ENCODE peak calls at places on chromosomes 11 and 22, in ten cellular contexts. E, K, C, A, Z, P, H, I, M and G are unnamed samples. For H3K36me3, the result is how much of the 10 kb centered on the place peaks cover.

GRCh38 chr22:47316020-47316419 is 553.6 kb downstream of the TBC1D22A start:
- DNase-seq in E (no peak), K (no peak), C (no peak), A (no peak), Z (no peak), P (no peak), H (no peak), I (no peak), M (no peak), G (no peak)

GRCh38 chr11:36019722-36020121 is 75.9 kb downstream of the LDLRAD3 start:
- DNase-seq in E (no peak), K (no peak), C (no peak), A (no peak), Z (no peak), P (no peak), H (no peak), I (peak), M (no peak), G (no peak)

GRCh38 chr11:115912484-115912945 is 408.3 kb upstream of the CADM1 start:
- DNase-seq in E (no peak), K (no peak), C (no peak), A (no peak), Z (no peak), P (no peak), H (no peak), I (no peak), M (no peak), G (no peak)

GRCh38 chr11:18472587-18472986 is 16.9 kb downstream of the LDHAL6A start:
- DNase-seq in E (no peak), K (no peak), C (no peak), A (no peak), Z (no peak), P (no peak), H (no peak), I (no peak), M (no peak), G (no peak)

GRCh38 chr11:72703281-72704008 is 29.2 kb upstream of the PDE2A start:
- DNase-seq in E (peak), K (no peak), C (no peak), A (no peak), Z (no peak), P (no peak), H (peak), I (no peak), M (no peak), G (peak)

GRCh38 chr11:22466351-22466750 is 128.2 kb downstream of the SLC17A6 start:
- DNase-seq in E (no peak), K (no peak), C (no peak), A (no peak), Z (no peak), P (no peak), H (no peak), I (no peak), M (no peak), G (no peak)

GRCh38 chr11:794766-795637 is 3.1 kb downstream of the SLC25A22 start:
- DNase-seq in E (no peak), K (no peak), C (no peak), A (no peak), Z (peak), P (no peak), H (peak), I (no peak), M (no peak), G (no peak)

GRCh38 chr11:68481579-68482240 is 21.2 kb downstream of the PPP6R3 start:
- DNase-seq in E (no peak), K (no peak), C (no peak), A (no peak), Z (no peak), P (no peak), H (no peak), I (no peak), M (no peak), G (no peak)

GRCh38 chr22:44373234-44373633 is 60.5 kb upstream of the SHISAL1 start:
- DNase-seq in E (no peak), K (no peak), C (no peak), A (peak), Z (no peak), P (peak), H (peak), I (peak), M (no peak), G (peak)

GRCh38 chr11:113875414-113876073 is at the start of gene USP28:
- DNase-seq in E (peak), K (peak), C (peak), A (peak), Z (peak), P (peak), H (peak), I (peak), M (peak), G (peak)

GRCh38 chr11:80529722-80530121 is 1088.9 kb upstream of the TENM4 start:
- DNase-seq in E (no peak), K (no peak), C (no peak), A (no peak), Z (no peak), P (no peak), H (no peak), I (no peak), M (no peak), G (no peak)

GRCh38 chr11:122114976-122115375 is 1.0 kb downstream of the BLID start:
- DNase-seq in E (no peak), K (no peak), C (no peak), A (no peak), Z (no peak), P (no peak), H (no peak), I (no peak), M (no peak), G (no peak)

GRCh38 chr22:19180740-19181410 is 2.3 kb upstream of the SLC25A1 start:
- DNase-seq in E (no peak), K (no peak), C (no peak), A (no peak), Z (no peak), P (no peak), H (peak), I (no peak), M (no peak), G (no peak)

GRCh38 chr11:67698247-67698646 is 23.8 kb upstream of the ALDH3B2 start:
- DNase-seq in E (no peak), K (no peak), C (no peak), A (no peak), Z (no peak), P (no peak), H (no peak), I (no peak), M (no peak), G (no peak)

GRCh38 chr11:3121416-3121815 is 43.7 kb downstream of the OSBPL5 start:
- DNase-seq in E (no peak), K (no peak), C (no peak), A (peak), Z (peak), P (peak), H (peak), I (peak), M (no peak), G (peak)

GRCh38 chr11:3121931-3122774 is 43.0 kb downstream of the OSBPL5 start:
- DNase-seq in E (no peak), K (no peak), C (no peak), A (peak), Z (peak), P (peak), H (peak), I (no peak), M (no peak), G (peak)

GRCh38 chr11:3123316-3123715 is 41.8 kb downstream of the OSBPL5 start:
- DNase-seq in E (peak), K (peak), C (no peak), A (peak), Z (no peak), P (peak), H (peak), I (no peak), M (peak), G (peak)

GRCh38 chr11:3123761-3124733 is 41.1 kb downstream of the OSBPL5 start:
- DNase-seq in E (peak), K (peak), C (peak), A (peak), Z (peak), P (peak), H (peak), I (peak), M (peak), G (peak)

GRCh38 chr11:3122775-3123201 is 42.3 kb downstream of the OSBPL5 start:
- DNase-seq in E (no peak), K (no peak), C (no peak), A (peak), Z (no peak), P (peak), H (peak), I (no peak), M (no peak), G (peak)
- H3K36me3 ChIP-seq in E (under half), K (under half), C (under half), A (under half), Z (half or more), P (under half), H (under half), I (under half), M (under half), G (under half)

GRCh38 chr11:128458316-128458715 is 129.0 kb downstream of the ETS1 start:
- DNase-seq in E (peak), K (no peak), C (peak), A (no peak), Z (no peak), P (no peak), H (no peak), I (no peak), M (no peak), G (no peak)
- H3K27ac ChIP-seq in E (peak), K (peak), C (no peak), A (no peak), Z (peak), P (no peak), H (no peak), I (peak), M (no peak), G (no peak)

DNA sequence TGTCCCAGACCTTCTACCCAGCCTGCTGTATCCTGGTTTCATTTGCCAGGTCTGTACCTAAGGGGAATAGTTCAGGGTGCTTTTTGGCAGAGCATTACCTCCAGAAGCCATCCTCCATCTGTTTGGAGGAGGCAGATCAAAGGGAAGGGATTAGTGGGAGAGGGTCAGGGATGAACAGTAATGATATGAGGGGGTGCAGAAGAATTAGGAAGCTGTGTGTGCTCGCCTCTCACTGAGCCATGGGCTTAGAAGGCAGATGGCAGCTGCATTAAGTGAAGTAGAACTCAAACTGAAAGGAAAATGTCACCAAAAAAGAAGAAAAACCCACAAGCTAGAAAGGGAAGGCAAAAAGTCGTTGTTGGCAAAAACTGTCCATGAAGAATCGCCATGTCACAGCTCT is 46.7 kb downstream of the CEP164 start:
- DNase-seq in E (no peak), K (no peak), C (no peak), A (no peak), Z (no peak), P (no peak), H (no peak), I (no peak), M (no peak), G (no peak)
- H3K36me3 ChIP-seq in E (under half), K (under half), C (under half), A (under half), Z (half or more), P (half or more), H (half or more), I (under half), M (under half), G (under half)

GRCh38 chr11:66061268-66061667 is 8.8 kb upstream of the PACS1 start:
- DNase-seq in E (no peak), K (no peak), C (no peak), A (no peak), Z (no peak), P (no peak), H (no peak), I (no peak), M (no peak), G (no peak)
- H3K27ac ChIP-seq in E (no peak), K (no peak), C (no peak), A (no peak), Z (no peak), P (no peak), H (no peak), I (no peak), M (no peak), G (no peak)

DNA sequence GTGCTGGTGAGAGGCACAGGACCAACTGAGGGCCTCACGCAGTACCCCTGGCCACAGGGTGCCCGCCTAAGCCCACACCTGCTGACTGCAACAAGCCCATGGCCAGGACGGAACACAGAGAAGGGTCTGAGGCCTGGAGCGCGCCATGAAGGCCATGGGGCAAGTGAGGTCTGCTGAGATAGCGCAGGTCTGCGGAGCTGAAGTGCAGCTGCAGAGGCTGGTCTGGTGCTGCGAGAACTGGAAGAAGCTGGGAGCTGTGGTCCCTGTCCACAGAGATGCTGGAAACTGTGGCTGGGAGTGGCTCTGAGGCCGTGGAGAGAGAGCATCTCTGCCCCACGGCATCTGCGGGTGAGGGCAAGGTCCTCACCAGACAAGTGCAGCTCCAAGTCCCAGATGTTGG is 8.3 kb downstream of the GALR3 start:
- DNase-seq in E (no peak), K (no peak), C (no peak), A (no peak), Z (no peak), P (no peak), H (no peak), I (no peak), M (no peak), G (no peak)
- H3K36me3 ChIP-seq in E (under half), K (half or more), C (under half), A (under half), Z (half or more), P (half or more), H (half or more), I (under half), M (under half), G (under half)

GRCh38 chr11:95231881-95232605 is 1.0 kb upstream of the SESN3 start:
- DNase-seq in E (peak), K (peak), C (no peak), A (peak), Z (peak), P (peak), H (peak), I (peak), M (peak), G (peak)

GRCh38 chr11:95228081-95228859 is 2.7 kb downstream of the SESN3 start:
- DNase-seq in E (peak), K (no peak), C (peak), A (no peak), Z (no peak), P (no peak), H (no peak), I (no peak), M (no peak), G (no peak)

GRCh38 chr11:95231126-95231880 is at the start of gene SESN3:
- DNase-seq in E (peak), K (peak), C (peak), A (peak), Z (peak), P (peak), H (peak), I (peak), M (peak), G (peak)

GRCh38 chr11:95230054-95231034 is 658 bp downstream of the SESN3 start:
- DNase-seq in E (peak), K (no peak), C (no peak), A (peak), Z (no peak), P (no peak), H (peak), I (peak), M (peak), G (no peak)

GRCh38 chr11:95229199-95230053 is 1.6 kb downstream of the SESN3 start:
- DNase-seq in E (peak), K (no peak), C (no peak), A (peak), Z (no peak), P (no peak), H (peak), I (no peak), M (no peak), G (no peak)
- H3K27ac ChIP-seq in E (no peak), K (no peak), C (no peak), A (no peak), Z (peak), P (peak), H (no peak), I (no peak), M (peak), G (no peak)